ENCODE peak calls at places on chromosomes 7 and 10, in ten cellular contexts. One of them, this sample, is unnamed.

GRCh38 chr10:14259696-14260595 is 70.8 kb downstream of the FRMD4A start:
- DNase-seq in HFFc6: peak
- DNase-seq in stomach: no peak
- DNase-seq in kidney: no peak
- DNase-seq in AG09309: peak
- DNase-seq in fibroblast of pulmonary artery: no peak
- DNase-seq in fibroblast of villous mesenchyme: peak
- DNase-seq in suprapubic skin: no peak
- DNase-seq in hepatocyte: peak
- DNase-seq in psoas muscle: no peak
- DNase-seq in this sample: no peak

GRCh38 chr10:123788981-123789380 is 102.6 kb downstream of the CPXM2 start:
- DNase-seq in psoas muscle: no peak
- DNase-seq in hepatocyte: no peak
- DNase-seq in kidney: no peak
- DNase-seq in suprapubic skin: no peak
- DNase-seq in fibroblast of pulmonary artery: no peak
- DNase-seq in HFFc6: no peak
- DNase-seq in AG09309: no peak
- DNase-seq in stomach: no peak
- DNase-seq in fibroblast of villous mesenchyme: no peak
- DNase-seq in this sample: no peak

GRCh38 chr10:132697568-132698200 is 88.3 kb downstream of the NKX6-2 start:
- DNase-seq in kidney: no peak
- DNase-seq in psoas muscle: no peak
- DNase-seq in fibroblast of villous mesenchyme: no peak
- DNase-seq in hepatocyte: no peak
- DNase-seq in fibroblast of pulmonary artery: no peak
- DNase-seq in stomach: no peak
- DNase-seq in HFFc6: no peak
- DNase-seq in AG09309: no peak
- DNase-seq in suprapubic skin: peak
- DNase-seq in this sample: no peak

GRCh38 chr7:98185101-98185500 is 26.1 kb upstream of the BHLHA15 start:
- DNase-seq in suprapubic skin: no peak
- DNase-seq in psoas muscle: no peak
- DNase-seq in fibroblast of villous mesenchyme: peak
- DNase-seq in stomach: no peak
- DNase-seq in AG09309: no peak
- DNase-seq in HFFc6: no peak
- DNase-seq in hepatocyte: no peak
- DNase-seq in fibroblast of pulmonary artery: no peak
- DNase-seq in kidney: no peak
- DNase-seq in this sample: no peak

GRCh38 chr10:20267734-20268133 is 451.5 kb downstream of the PLXDC2 start:
- DNase-seq in fibroblast of villous mesenchyme: no peak
- DNase-seq in hepatocyte: no peak
- DNase-seq in stomach: no peak
- DNase-seq in psoas muscle: no peak
- DNase-seq in kidney: no peak
- DNase-seq in HFFc6: no peak
- DNase-seq in fibroblast of pulmonary artery: no peak
- DNase-seq in AG09309: no peak
- DNase-seq in suprapubic skin: no peak
- DNase-seq in this sample: no peak

GRCh38 chr10:15460661-15461060 is 89.6 kb upstream of the FAM171A1 start:
- DNase-seq in fibroblast of villous mesenchyme: no peak
- DNase-seq in AG09309: no peak
- DNase-seq in suprapubic skin: no peak
- DNase-seq in HFFc6: no peak
- DNase-seq in fibroblast of pulmonary artery: no peak
- DNase-seq in psoas muscle: no peak
- DNase-seq in hepatocyte: no peak
- DNase-seq in kidney: no peak
- DNase-seq in stomach: no peak
- DNase-seq in this sample: no peak

GRCh38 chr7:57416601-57417358 is 33.2 kb upstream of the ZNF716 start:
- DNase-seq in hepatocyte: no peak
- DNase-seq in psoas muscle: no peak
- DNase-seq in fibroblast of villous mesenchyme: no peak
- DNase-seq in fibroblast of pulmonary artery: no peak
- DNase-seq in kidney: peak
- DNase-seq in AG09309: no peak
- DNase-seq in suprapubic skin: no peak
- DNase-seq in HFFc6: no peak
- DNase-seq in stomach: no peak
- DNase-seq in this sample: no peak

GRCh38 chr10:26048756-26049155 is 114.7 kb downstream of the MYO3A start:
- DNase-seq in suprapubic skin: no peak
- DNase-seq in hepatocyte: peak
- DNase-seq in psoas muscle: no peak
- DNase-seq in kidney: no peak
- DNase-seq in HFFc6: no peak
- DNase-seq in fibroblast of villous mesenchyme: no peak
- DNase-seq in AG09309: no peak
- DNase-seq in fibroblast of pulmonary artery: no peak
- DNase-seq in stomach: no peak
- DNase-seq in this sample: no peak

GRCh38 chr7:157738064-157738460 is 401.3 kb downstream of the DNAJB6 start:
- DNase-seq in hepatocyte: peak
- DNase-seq in psoas muscle: no peak
- DNase-seq in fibroblast of villous mesenchyme: no peak
- DNase-seq in fibroblast of pulmonary artery: peak
- DNase-seq in stomach: no peak
- DNase-seq in AG09309: no peak
- DNase-seq in suprapubic skin: no peak
- DNase-seq in kidney: no peak
- DNase-seq in HFFc6: no peak
- DNase-seq in this sample: no peak

GRCh38 chr10:110420401-110421193 is 77.1 kb upstream of the DUSP5 start:
- DNase-seq in fibroblast of villous mesenchyme: peak
- DNase-seq in HFFc6: peak
- DNase-seq in AG09309: no peak
- DNase-seq in psoas muscle: no peak
- DNase-seq in kidney: no peak
- DNase-seq in stomach: peak
- DNase-seq in suprapubic skin: no peak
- DNase-seq in hepatocyte: no peak
- DNase-seq in fibroblast of pulmonary artery: peak
- DNase-seq in this sample: no peak

GRCh38 chr7:128844777-128845311 is 14.6 kb downstream of the FLNC start:
- DNase-seq in psoas muscle: peak
- DNase-seq in fibroblast of villous mesenchyme: no peak
- DNase-seq in AG09309: no peak
- DNase-seq in suprapubic skin: no peak
- DNase-seq in kidney: peak
- DNase-seq in HFFc6: no peak
- DNase-seq in fibroblast of pulmonary artery: no peak
- DNase-seq in hepatocyte: no peak
- DNase-seq in stomach: no peak
- DNase-seq in this sample: no peak

GRCh38 chr10:24241536-24241935 is 32.6 kb downstream of the KIAA1217 start:
- DNase-seq in kidney: no peak
- DNase-seq in fibroblast of villous mesenchyme: no peak
- DNase-seq in suprapubic skin: no peak
- DNase-seq in HFFc6: no peak
- DNase-seq in psoas muscle: no peak
- DNase-seq in stomach: no peak
- DNase-seq in hepatocyte: no peak
- DNase-seq in AG09309: no peak
- DNase-seq in fibroblast of pulmonary artery: no peak
- DNase-seq in this sample: no peak

GRCh38 chr7:150845471-150845870 is 6.8 kb upstream of the AOC1 start:
- DNase-seq in psoas muscle: peak
- DNase-seq in fibroblast of pulmonary artery: no peak
- DNase-seq in suprapubic skin: peak
- DNase-seq in kidney: no peak
- DNase-seq in HFFc6: no peak
- DNase-seq in AG09309: no peak
- DNase-seq in stomach: no peak
- DNase-seq in hepatocyte: peak
- DNase-seq in fibroblast of villous mesenchyme: no peak
- DNase-seq in this sample: no peak

GRCh38 chr7:724298-724697 is 2.2 kb upstream of the DNAAF5 start:
- DNase-seq in psoas muscle: no peak
- DNase-seq in fibroblast of pulmonary artery: no peak
- DNase-seq in kidney: no peak
- DNase-seq in suprapubic skin: no peak
- DNase-seq in HFFc6: no peak
- DNase-seq in AG09309: no peak
- DNase-seq in stomach: no peak
- DNase-seq in fibroblast of villous mesenchyme: no peak
- DNase-seq in hepatocyte: peak
- DNase-seq in this sample: no peak

DNA sequence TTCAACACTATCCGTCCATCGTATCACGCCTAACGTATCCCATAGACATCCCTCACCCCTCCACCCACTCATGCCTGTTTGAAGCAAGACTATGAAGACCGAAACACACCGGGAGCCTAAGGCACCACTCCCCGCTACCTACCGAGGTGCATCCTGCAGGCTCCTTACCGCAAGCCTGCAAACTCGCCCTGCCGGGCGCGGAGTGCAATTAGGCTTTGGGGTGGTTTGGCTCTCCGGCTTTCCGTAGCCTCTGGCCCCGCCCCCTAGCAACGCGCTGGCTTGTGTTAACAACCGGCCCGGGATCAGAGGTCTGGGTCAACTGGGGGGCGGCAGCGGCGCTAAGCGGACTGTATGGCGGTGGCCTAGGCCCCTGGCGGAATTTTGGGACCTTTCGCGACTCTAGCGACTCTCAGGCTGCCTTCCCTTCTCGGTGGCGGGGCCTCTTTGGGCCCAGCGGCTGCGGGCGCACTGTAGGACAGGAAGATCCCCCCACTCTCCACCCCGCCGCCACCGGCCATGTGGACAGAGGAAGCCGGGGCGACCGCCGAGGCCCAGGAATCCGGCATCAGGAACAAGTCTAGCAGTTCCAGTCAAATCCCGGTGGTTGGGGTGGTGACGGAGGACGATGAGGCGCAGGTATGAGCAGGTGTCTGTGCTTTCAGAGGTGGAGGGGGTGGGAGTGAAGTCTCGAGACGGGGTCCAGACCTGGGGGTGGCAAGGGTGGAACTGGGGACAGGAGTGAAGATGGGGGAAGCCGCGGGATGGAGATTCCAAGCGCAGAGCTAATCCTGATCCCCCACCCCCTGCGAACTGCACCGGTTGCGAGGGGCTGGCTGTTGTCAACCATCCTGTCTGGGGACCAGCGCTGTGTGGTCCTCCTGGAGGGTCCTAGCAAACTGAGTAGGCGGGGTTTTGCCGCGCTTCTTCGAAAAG is at the start of gene CFAP69:
- DNase-seq in stomach: peak
- DNase-seq in suprapubic skin: peak
- DNase-seq in fibroblast of pulmonary artery: peak
- DNase-seq in psoas muscle: peak
- DNase-seq in HFFc6: peak
- DNase-seq in AG09309: no peak
- DNase-seq in hepatocyte: peak
- DNase-seq in kidney: peak
- DNase-seq in fibroblast of villous mesenchyme: peak
- DNase-seq in this sample: peak
- TF ChIP-seq CTCF in stomach: peak
- TF ChIP-seq CTCF in suprapubic skin: peak
- TF ChIP-seq CTCF in fibroblast of pulmonary artery: peak
- TF ChIP-seq CTCF in psoas muscle: peak
- TF ChIP-seq CTCF in HFFc6: peak
- TF ChIP-seq CTCF in AG09309: peak
- TF ChIP-seq CTCF in hepatocyte: no peak
- TF ChIP-seq CTCF in kidney: peak
- TF ChIP-seq CTCF in fibroblast of villous mesenchyme: peak
- TF ChIP-seq CTCF in this sample: no peak

GRCh38 chr10:75922435-75922834 is 491.0 kb downstream of the LRMDA start:
- DNase-seq in kidney: no peak
- DNase-seq in fibroblast of villous mesenchyme: no peak
- DNase-seq in HFFc6: no peak
- DNase-seq in stomach: no peak
- DNase-seq in suprapubic skin: no peak
- DNase-seq in fibroblast of pulmonary artery: peak
- DNase-seq in AG09309: no peak
- DNase-seq in hepatocyte: no peak
- DNase-seq in psoas muscle: no peak
- DNase-seq in this sample: no peak
- TF ChIP-seq CTCF in kidney: peak
- TF ChIP-seq CTCF in fibroblast of villous mesenchyme: peak
- TF ChIP-seq CTCF in HFFc6: peak
- TF ChIP-seq CTCF in stomach: peak
- TF ChIP-seq CTCF in suprapubic skin: no peak
- TF ChIP-seq CTCF in fibroblast of pulmonary artery: peak
- TF ChIP-seq CTCF in AG09309: peak
- TF ChIP-seq CTCF in hepatocyte: peak
- TF ChIP-seq CTCF in psoas muscle: no peak
- TF ChIP-seq CTCF in this sample: no peak

GRCh38 chr7:124811341-124811740 is 45.7 kb upstream of the GPR37 start:
- DNase-seq in stomach: no peak
- DNase-seq in suprapubic skin: no peak
- DNase-seq in psoas muscle: no peak
- DNase-seq in fibroblast of pulmonary artery: no peak
- DNase-seq in AG09309: no peak
- DNase-seq in hepatocyte: no peak
- DNase-seq in HFFc6: no peak
- DNase-seq in fibroblast of villous mesenchyme: no peak
- DNase-seq in kidney: no peak
- DNase-seq in this sample: no peak
- TF ChIP-seq CTCF in stomach: no peak
- TF ChIP-seq CTCF in suprapubic skin: no peak
- TF ChIP-seq CTCF in psoas muscle: no peak
- TF ChIP-seq CTCF in fibroblast of pulmonary artery: no peak
- TF ChIP-seq CTCF in AG09309: no peak
- TF ChIP-seq CTCF in hepatocyte: no peak
- TF ChIP-seq CTCF in HFFc6: no peak
- TF ChIP-seq CTCF in fibroblast of villous mesenchyme: no peak
- TF ChIP-seq CTCF in kidney: no peak
- TF ChIP-seq CTCF in this sample: no peak

DNA sequence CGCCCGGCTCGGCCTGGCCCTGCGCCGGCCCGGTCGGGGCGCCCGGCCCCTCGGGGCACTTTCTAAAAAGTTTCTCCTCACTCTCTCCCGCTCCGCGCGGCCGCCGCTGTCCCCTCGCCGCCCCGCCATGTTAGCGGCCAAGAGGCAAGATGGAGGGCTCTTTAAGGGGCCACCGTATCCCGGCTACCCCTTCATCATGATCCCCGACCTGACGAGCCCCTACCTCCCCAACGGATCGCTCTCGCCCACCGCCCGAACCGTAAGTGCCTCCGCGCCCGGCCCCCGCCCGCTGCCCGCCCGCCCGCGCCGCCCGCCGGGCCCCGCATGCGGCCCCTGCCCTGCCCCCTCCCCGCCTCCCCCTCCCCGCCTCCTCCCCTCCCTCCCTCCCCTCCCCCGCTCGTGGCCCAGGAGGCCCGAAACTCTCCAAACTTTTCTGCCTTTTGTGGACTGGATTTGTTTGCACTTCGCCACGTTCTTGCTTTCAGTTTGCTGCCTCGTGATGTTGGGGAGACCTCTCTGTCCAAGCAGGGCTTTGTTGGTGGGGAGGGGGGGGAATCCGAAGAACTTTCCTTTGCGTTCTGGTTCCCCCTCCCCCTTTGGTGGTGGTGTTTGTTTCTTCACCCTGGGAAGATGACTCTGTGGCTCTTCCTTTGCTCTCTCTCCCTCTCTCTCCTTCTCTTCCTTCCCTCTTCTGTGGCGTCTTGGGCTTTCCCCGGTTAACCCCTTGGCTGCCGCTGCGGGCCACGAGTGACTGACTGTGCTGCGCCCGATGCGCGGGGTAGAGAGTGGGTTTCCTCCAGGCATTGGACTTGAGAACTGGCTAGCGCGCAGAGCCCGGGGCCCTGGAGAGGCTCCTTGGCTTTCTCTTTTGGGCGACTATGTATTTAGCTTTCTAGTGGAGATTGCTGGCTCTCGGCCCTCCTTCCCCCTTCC is 1.6 kb downstream of the TCF7L2 start:
- DNase-seq in AG09309: no peak
- DNase-seq in fibroblast of pulmonary artery: peak
- DNase-seq in stomach: peak
- DNase-seq in kidney: peak
- DNase-seq in psoas muscle: peak
- DNase-seq in suprapubic skin: peak
- DNase-seq in hepatocyte: peak
- DNase-seq in fibroblast of villous mesenchyme: peak
- DNase-seq in HFFc6: peak
- DNase-seq in this sample: peak
- TF ChIP-seq CTCF in AG09309: no peak
- TF ChIP-seq CTCF in fibroblast of pulmonary artery: no peak
- TF ChIP-seq CTCF in stomach: no peak
- TF ChIP-seq CTCF in kidney: no peak
- TF ChIP-seq CTCF in psoas muscle: no peak
- TF ChIP-seq CTCF in suprapubic skin: no peak
- TF ChIP-seq CTCF in hepatocyte: no peak
- TF ChIP-seq CTCF in fibroblast of villous mesenchyme: no peak
- TF ChIP-seq CTCF in HFFc6: no peak
- TF ChIP-seq CTCF in this sample: no peak